ENCODE peak calls at places on chromosomes 6 and 20, in five cellular contexts. B is posterior cingulate gyrus, N is mammary epithelial cell, I is anterior cingulate cortex, R is HFFc6. A is an unnamed sample.

GRCh38 chr6:159700970-159701369 is 7.9 kb upstream of the SOD2 start:
- DNase-seq in B (no peak), N (no peak), I (no peak), R (no peak), A (no peak)

GRCh38 chr20:5650191-5650691 is 100.0 kb upstream of the SHLD1 start:
- DNase-seq in B (no peak), N (no peak), I (no peak), R (no peak), A (no peak)

GRCh38 chr6:108168501-108168979 is 2.7 kb downstream of the NR2E1 start:
- DNase-seq in B (no peak), N (no peak), I (peak), R (no peak), A (no peak)

GRCh38 chr20:16491277-16491912 is 81.9 kb downstream of the KIF16B start:
- DNase-seq in B (no peak), N (no peak), I (no peak), R (no peak), A (no peak)

GRCh38 chr20:50762435-50763201 is 31.2 kb downstream of the PARD6B start:
- DNase-seq in B (peak), N (peak), I (peak), R (peak), A (peak)

GRCh38 chr6:14661188-14661587 is 543.6 kb downstream of the CD83 start:
- DNase-seq in B (no peak), N (peak), I (no peak), R (no peak), A (no peak)

GRCh38 chr20:58694241-58695083 is 1.9 kb downstream of the NPEPL1 start:
- DNase-seq in B (no peak), N (no peak), I (no peak), R (no peak), A (no peak)

GRCh38 chr20:51639206-51639832 is 96.8 kb upstream of the NFATC2 start:
- DNase-seq in B (peak), N (peak), I (no peak), R (peak), A (no peak)

GRCh38 chr6:128932061-128932460 is 49.1 kb downstream of the LAMA2 start:
- DNase-seq in B (no peak), N (peak), I (no peak), R (peak), A (peak)

GRCh38 chr6:148272084-148272483 is 70.6 kb upstream of the SASH1 start:
- DNase-seq in B (no peak), N (peak), I (no peak), R (peak), A (no peak)

GRCh38 chr6:41430875-41431274 is 95.5 kb downstream of the NCR2 start:
- DNase-seq in B (no peak), N (peak), I (no peak), R (peak), A (peak)

GRCh38 chr20:10642859-10643559 is 30.8 kb downstream of the JAG1 start:
- DNase-seq in B (no peak), N (no peak), I (no peak), R (no peak), A (no peak)

GRCh38 chr6:46290916-46291633 is 120.3 kb upstream of the ENPP5 start:
- DNase-seq in B (no peak), N (no peak), I (no peak), R (no peak), A (no peak)

GRCh38 chr20:49593441-49594142 is 25.7 kb upstream of the PTGIS start:
- DNase-seq in B (no peak), N (no peak), I (no peak), R (no peak), A (no peak)

GRCh38 chr6:114181629-114182028 is 161.2 kb downstream of the HS3ST5 start:
- DNase-seq in B (no peak), N (no peak), I (no peak), R (no peak), A (no peak)

GRCh38 chr6:92124126-92124525 is 1295.2 kb downstream of the EPHA7 start:
- DNase-seq in B (no peak), N (no peak), I (no peak), R (no peak), A (peak)

GRCh38 chr6:161951139-161951538 is 677.3 kb upstream of the AGPAT4 start:
- DNase-seq in B (no peak), N (no peak), I (no peak), R (no peak), A (no peak)

GRCh38 chr20:46361386-46361785 is 45.0 kb downstream of the ELMO2 start:
- DNase-seq in B (no peak), N (no peak), I (no peak), R (no peak), A (no peak)

GRCh38 chr6:53375851-53376250 is 27.1 kb upstream of the ELOVL5 start:
- DNase-seq in B (no peak), N (no peak), I (no peak), R (no peak), A (no peak)

GRCh38 chr6:46893648-46894047 is 28.1 kb downstream of the ADGRF5 start:
- DNase-seq in B (no peak), N (no peak), I (no peak), R (no peak), A (no peak)

GRCh38 chr6:13272131-13273046 is 55.9 kb downstream of the TBC1D7 start:
- DNase-seq in B (no peak), N (no peak), I (no peak), R (no peak), A (no peak)

GRCh38 chr6:130717657-130718056 is 109.5 kb upstream of the SMLR1 start:
- DNase-seq in B (no peak), N (no peak), I (no peak), R (no peak), A (no peak)

GRCh38 chr20:11447371-11448100 is 470.2 kb upstream of the BTBD3 start:
- DNase-seq in B (no peak), N (no peak), I (no peak), R (no peak), A (no peak)

GRCh38 chr20:23340524-23340923 is 10.1 kb upstream of the NXT1 start:
- DNase-seq in B (peak), N (peak), I (peak), R (peak), A (no peak)

GRCh38 chr6:147909645-147910044 is 401.2 kb downstream of the SAMD5 start:
- DNase-seq in B (no peak), N (peak), I (no peak), R (no peak), A (no peak)

GRCh38 chr20:11917663-11918062 is at the start of gene BTBD3:
- DNase-seq in B (peak), N (peak), I (peak), R (peak), A (no peak)

GRCh38 chr20:6654490-6655247 is 112.8 kb upstream of the BMP2 start:
- DNase-seq in B (no peak), N (peak), I (no peak), R (no peak), A (peak)

GRCh38 chr6:151803743-151804142 is 3.7 kb upstream of the ESR1 start:
- DNase-seq in B (no peak), N (no peak), I (no peak), R (no peak), A (no peak)

GRCh38 chr20:63072231-63072791 is 65.5 kb upstream of the BHLHE23 start:
- DNase-seq in B (peak), N (no peak), I (no peak), R (no peak), A (no peak)

GRCh38 chr6:35596448-35597442 is 84.0 kb upstream of the TULP1 start:
- DNase-seq in B (no peak), N (peak), I (no peak), R (peak), A (no peak)

GRCh38 chr6:84860954-84861353 is 96.6 kb upstream of the TBX18 start:
- DNase-seq in B (no peak), N (no peak), I (no peak), R (no peak), A (no peak)

GRCh38 chr6:45886776-45887175 is 128.9 kb downstream of the CLIC5 start:
- DNase-seq in B (no peak), N (no peak), I (no peak), R (no peak), A (no peak)

GRCh38 chr6:7165736-7166296 is 58.1 kb downstream of the RREB1 start:
- DNase-seq in B (no peak), N (no peak), I (no peak), R (no peak), A (no peak)

GRCh38 chr20:25042531-25043498 is 15.1 kb downstream of the ACSS1 start:
- DNase-seq in B (no peak), N (no peak), I (no peak), R (no peak), A (no peak)

A was measured in epithelial cell of prostate.